ENCODE peak calls at places on chromosome 6, in six cellular contexts. R is SK-N-SH, K is astrocyte, A is spleen, D is thoracic aorta, G is PC-3. U is an unnamed sample. For H3K36me3, the result is how much of the 10 kb centered on the place peaks cover.

GRCh38 chr6:55131616-55132015 is 42.7 kb upstream of the HCRTR2 start:
- DNase-seq in R (no peak), K (no peak), A (no peak), D (no peak), G (peak), U (no peak)

GRCh38 chr6:170271771-170272314 is 19.0 kb downstream of the DLL1 start:
- DNase-seq in R (no peak), K (no peak), A (peak), D (no peak), G (no peak), U (no peak)

GRCh38 chr6:43773050-43773956 is 3.3 kb downstream of the VEGFA start:
- DNase-seq in R (peak), K (no peak), A (peak), D (no peak), G (peak), U (peak)

GRCh38 chr6:79621579-79621978 is 9.6 kb upstream of the SH3BGRL2 start:
- DNase-seq in R (no peak), K (no peak), A (no peak), D (no peak), G (no peak), U (no peak)

GRCh38 chr6:157974341-157974894 is 7.2 kb upstream of the SYNJ2 start:
- DNase-seq in R (no peak), K (peak), A (no peak), D (no peak), G (peak), U (no peak)

GRCh38 chr6:52109073-52109635 is 21.7 kb upstream of the PKHD1 start:
- DNase-seq in R (no peak), K (no peak), A (no peak), D (no peak), G (peak), U (no peak)

GRCh38 chr6:12899080-12899815 is 182.7 kb downstream of the PHACTR1 start:
- DNase-seq in R (no peak), K (no peak), A (no peak), D (no peak), G (no peak), U (no peak)

GRCh38 chr6:44806656-44807055 is 419.1 kb downstream of the CDC5L start:
- DNase-seq in R (no peak), K (peak), A (no peak), D (no peak), G (peak), U (peak)

GRCh38 chr6:117270121-117270959 is 5.0 kb downstream of the VGLL2 start:
- DNase-seq in R (peak), K (no peak), A (peak), D (no peak), G (no peak), U (peak)

GRCh38 chr6:33755070-33755869 is 8.6 kb upstream of the IP6K3 start:
- DNase-seq in R (no peak), K (no peak), A (no peak), D (no peak), G (no peak), U (no peak)

GRCh38 chr6:106444777-106445507 is 84.4 kb downstream of the CRYBG1 start:
- DNase-seq in R (peak), K (peak), A (no peak), D (no peak), G (peak), U (no peak)

GRCh38 chr6:52493669-52494068 is 73.5 kb downstream of the EFHC1 start:
- DNase-seq in R (no peak), K (no peak), A (no peak), D (no peak), G (no peak), U (no peak)

GRCh38 chr6:30834643-30835042 is 49.7 kb upstream of the DDR1 start:
- DNase-seq in R (no peak), K (no peak), A (no peak), D (no peak), G (no peak), U (no peak)

GRCh38 chr6:166306378-166307081 is 1.7 kb downstream of the PRR18 start:
- DNase-seq in R (no peak), K (no peak), A (no peak), D (no peak), G (no peak), U (no peak)

GRCh38 chr6:80638222-80639055 is 532.0 kb downstream of the BCKDHB start:
- DNase-seq in R (peak), K (peak), A (no peak), D (no peak), G (peak), U (peak)

GRCh38 chr6:15200087-15200486 is 45.8 kb upstream of the JARID2 start:
- DNase-seq in R (no peak), K (no peak), A (no peak), D (no peak), G (no peak), U (no peak)
- H3K4me3 ChIP-seq in R (no peak), K (no peak), A (no peak), D (no peak), G (no peak), U (no peak)

GRCh38 chr6:137868721-137869631 is 1.9 kb downstream of the TNFAIP3 start:
- DNase-seq in R (no peak), K (no peak), A (no peak), D (no peak), G (peak), U (no peak)
- H3K36me3 ChIP-seq in R (under half), K (under half), A (under half), D (under half), G (under half), U (under half)

GRCh38 chr6:3260296-3260695 is 1.5 kb downstream of the PSMG4 start:
- DNase-seq in R (no peak), K (no peak), A (no peak), D (no peak), G (no peak), U (no peak)

GRCh38 chr6:3259491-3259958 is 778 bp downstream of the PSMG4 start:
- DNase-seq in R (peak), K (peak), A (peak), D (no peak), G (peak), U (peak)

GRCh38 chr6:3261518-3261820 is 2.7 kb downstream of the PSMG4 start:
- DNase-seq in R (no peak), K (no peak), A (no peak), D (no peak), G (no peak), U (no peak)

GRCh38 chr6:3261921-3262320 is 3.2 kb downstream of the PSMG4 start:
- DNase-seq in R (no peak), K (no peak), A (no peak), D (no peak), G (no peak), U (no peak)

DNA sequence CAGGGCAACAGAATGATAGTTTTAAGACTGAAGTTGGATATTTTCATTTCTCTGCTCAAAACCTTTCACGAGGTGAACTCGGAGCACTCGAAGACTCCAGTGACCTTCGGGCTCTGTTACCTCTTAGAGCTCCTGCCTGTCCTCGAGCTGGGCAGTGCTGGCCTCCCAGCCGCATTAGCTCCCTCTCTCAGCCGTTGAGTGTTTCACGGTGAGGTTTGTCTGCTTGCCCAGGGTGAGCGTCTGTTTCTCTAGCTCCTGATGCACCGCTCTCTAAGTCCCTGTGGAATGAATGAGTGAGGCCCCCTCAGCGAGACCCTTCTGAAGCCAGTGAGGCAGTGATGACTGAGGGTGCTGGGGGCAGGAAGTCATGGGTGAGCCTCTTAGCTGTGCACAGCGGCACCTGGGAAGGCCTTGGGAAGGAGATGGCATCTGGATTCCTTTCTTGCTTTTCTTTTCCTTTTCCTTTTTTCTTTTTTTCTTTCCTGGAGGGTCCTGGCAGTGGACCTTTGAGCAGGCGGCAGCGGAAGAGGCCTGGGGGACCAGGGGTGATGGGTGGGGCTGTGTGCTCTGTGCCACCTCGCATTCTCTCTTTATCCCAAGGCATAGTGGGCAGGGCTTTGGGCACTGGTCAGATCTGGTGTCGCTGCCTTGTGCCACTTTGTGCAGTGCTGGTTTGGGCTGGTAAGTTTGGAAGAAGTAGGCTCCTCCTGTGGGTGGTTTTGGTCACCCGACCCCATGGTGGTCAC is 2.2 kb downstream of the PSMG4 start:
- DNase-seq in R (no peak), K (no peak), A (no peak), D (no peak), G (peak), U (no peak)
- H3K4me3 ChIP-seq in R (no peak), K (no peak), A (no peak), D (no peak), G (peak), U (no peak)

DNA sequence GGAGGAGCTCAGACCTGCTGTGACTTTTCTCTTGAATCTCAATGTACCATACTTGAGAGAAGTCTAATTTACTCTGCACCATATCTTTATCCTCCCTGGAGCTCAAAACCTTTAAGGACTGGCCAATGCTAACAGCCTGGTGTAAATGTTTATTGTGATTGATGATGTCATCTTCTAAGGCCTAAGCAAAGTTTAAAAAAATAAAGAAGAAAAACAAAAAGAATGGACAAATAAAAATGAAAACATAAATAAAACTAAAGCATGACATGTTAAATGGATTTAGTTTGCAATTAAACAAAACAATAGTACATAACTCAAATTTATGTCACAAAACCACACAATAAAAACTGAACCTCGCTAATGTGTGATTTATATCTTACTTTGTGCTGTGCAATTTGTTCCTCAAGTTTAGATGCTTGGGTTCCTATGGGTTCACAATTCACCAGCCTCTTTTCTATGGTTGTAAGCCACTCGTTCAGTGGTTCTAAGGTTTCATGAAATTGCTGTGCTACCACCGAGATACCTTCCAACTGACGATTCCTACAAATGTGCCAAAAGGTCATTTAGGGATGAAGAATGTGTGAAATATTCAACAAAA is 113.0 kb downstream of the DST start:
- DNase-seq in R (no peak), K (peak), A (no peak), D (no peak), G (no peak), U (no peak)
- H3K36me3 ChIP-seq in R (half or more), K (under half), A (under half), D (under half), G (under half), U (half or more)

DNA sequence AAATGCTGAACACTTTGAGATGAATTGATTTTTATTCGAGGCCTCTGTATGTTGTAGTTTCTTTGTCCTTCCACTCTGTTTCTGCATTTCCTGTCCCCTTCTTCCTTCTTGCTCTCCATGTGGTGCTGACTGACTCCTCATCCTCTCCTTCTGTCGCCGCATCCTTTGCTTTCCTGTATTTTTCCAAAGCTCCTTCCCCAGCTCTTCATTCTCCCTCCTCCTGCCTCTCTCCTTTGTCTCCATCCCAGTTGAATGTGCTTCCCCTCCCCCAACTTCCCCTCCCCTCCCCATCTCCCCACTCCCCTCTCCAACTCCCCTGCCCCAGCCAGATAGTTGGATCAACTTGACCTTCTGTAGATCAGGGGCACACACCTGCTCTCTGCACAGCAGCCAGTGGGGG is 2.6 kb upstream of the KCNK5 start:
- DNase-seq in R (no peak), K (no peak), A (peak), D (no peak), G (no peak), U (no peak)
- H3K4me3 ChIP-seq in R (no peak), K (no peak), A (no peak), D (no peak), G (no peak), U (no peak)

GRCh38 chr6:23394699-23395098 is 731.3 kb upstream of the NRSN1 start:
- DNase-seq in R (no peak), K (no peak), A (no peak), D (no peak), G (no peak), U (no peak)

GRCh38 chr6:23388239-23388803 is 737.7 kb upstream of the NRSN1 start:
- DNase-seq in R (no peak), K (no peak), A (no peak), D (no peak), G (no peak), U (no peak)

DNA sequence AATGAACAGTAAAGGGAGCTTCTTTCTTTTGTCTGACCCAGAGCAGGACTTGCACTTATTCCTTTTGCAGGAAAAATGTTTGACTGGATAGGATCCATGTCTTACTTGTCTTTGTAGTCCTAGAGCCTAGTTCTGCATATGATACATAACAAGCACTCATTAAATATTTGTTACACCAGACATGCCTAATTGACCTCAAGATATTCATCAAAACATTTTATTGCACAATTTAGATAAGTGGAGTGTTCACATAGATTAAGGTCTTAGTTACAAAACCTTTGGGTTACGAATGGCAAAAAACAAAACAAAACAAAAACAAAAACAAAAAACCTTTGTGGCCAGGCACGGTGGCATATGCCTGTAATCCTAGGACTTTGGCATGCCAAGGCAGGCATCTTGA is 735.8 kb upstream of the NRSN1 start:
- DNase-seq in R (no peak), K (no peak), A (no peak), D (no peak), G (no peak), U (no peak)
- H3K36me3 ChIP-seq in R (under half), K (under half), A (under half), D (under half), G (under half), U (under half)

DNA sequence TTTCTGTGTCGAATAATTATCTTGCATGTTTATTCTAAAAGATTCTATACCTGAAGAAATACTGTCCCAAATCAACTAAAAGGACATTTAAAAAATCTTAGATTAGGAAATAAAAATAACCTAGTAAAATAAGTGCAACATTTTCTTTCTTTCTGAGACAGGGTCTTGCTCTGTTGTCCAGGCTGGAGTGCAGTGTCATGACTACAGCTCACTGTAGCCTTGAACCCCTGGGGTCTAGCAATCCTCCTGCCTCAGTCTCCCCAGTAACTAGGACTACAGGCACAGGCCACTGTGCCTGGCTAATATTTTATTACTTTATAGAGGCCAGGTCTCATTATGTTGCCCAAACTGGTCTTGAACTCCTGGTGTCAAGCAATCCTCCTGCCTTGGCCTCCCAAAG is 48.7 kb downstream of the RARS2 start:
- DNase-seq in R (no peak), K (no peak), A (no peak), D (no peak), G (no peak), U (no peak)
- H3K4me3 ChIP-seq in R (no peak), K (no peak), A (no peak), D (no peak), G (no peak), U (no peak)

GRCh38 chr6:90544085-90544484 is 42.8 kb downstream of the MAP3K7 start:
- DNase-seq in R (no peak), K (no peak), A (no peak), D (no peak), G (no peak), U (no peak)

GRCh38 chr6:90545450-90545849 is 41.4 kb downstream of the MAP3K7 start:
- DNase-seq in R (no peak), K (no peak), A (no peak), D (no peak), G (peak), U (no peak)

GRCh38 chr6:90544741-90545140 is 42.1 kb downstream of the MAP3K7 start:
- DNase-seq in R (no peak), K (no peak), A (no peak), D (no peak), G (no peak), U (no peak)

GRCh38 chr6:90548001-90548400 is 38.9 kb downstream of the MAP3K7 start:
- DNase-seq in R (no peak), K (no peak), A (no peak), D (no peak), G (no peak), U (no peak)

DNA sequence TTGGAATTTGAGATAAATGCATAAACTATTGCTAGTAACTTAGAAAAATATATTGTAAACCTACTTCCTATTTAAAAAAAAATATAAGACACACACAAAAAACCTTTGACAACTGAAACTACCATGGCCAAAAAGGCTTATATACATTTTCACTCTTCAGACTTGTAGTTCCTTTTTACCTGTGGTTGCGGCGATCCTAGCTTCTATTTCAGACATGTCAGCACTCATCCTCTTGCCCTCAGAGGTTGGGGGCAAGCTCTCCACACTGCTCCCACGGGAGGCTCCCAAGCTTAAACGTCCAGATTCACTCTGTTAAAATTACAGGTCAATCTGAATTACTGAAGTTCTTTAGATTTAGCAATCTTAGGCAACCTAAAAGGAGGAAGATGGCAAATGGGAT is 39.8 kb downstream of the MAP3K7 start:
- DNase-seq in R (no peak), K (no peak), A (no peak), D (no peak), G (no peak), U (no peak)
- H3K36me3 ChIP-seq in R (half or more), K (half or more), A (half or more), D (under half), G (under half), U (half or more)

DNA sequence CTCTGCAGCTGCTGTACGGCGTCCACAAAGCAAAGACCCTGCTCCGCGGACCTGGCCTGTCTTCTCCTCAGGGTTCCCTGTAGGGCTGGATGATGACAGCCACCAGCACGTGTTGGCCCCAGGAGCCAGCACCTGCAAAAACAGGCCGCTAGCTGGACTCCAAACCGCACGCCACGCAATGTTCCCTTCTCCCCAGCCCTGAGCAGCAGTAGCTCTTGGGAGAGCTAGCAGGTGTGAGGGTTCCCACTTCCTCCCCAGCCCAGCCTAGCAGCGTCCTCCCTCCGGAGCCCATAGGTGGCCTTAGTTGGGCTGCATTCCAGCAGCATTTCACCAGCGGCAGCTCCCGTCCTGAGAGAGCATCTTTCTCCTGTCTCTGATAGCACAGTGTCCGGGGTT is 42.3 kb downstream of the DACT2 start:
- DNase-seq in R (no peak), K (no peak), A (peak), D (no peak), G (no peak), U (no peak)
- H3K4me3 ChIP-seq in R (no peak), K (no peak), A (no peak), D (no peak), G (no peak), U (no peak)

GRCh38 chr6:111683749-111684267 is 78.1 kb upstream of the TRAF3IP2 start:
- DNase-seq in R (no peak), K (peak), A (no peak), D (no peak), G (no peak), U (peak)
- H3K36me3 ChIP-seq in R (under half), K (under half), A (under half), D (under half), G (under half), U (under half)